ENCODE peak calls at places on chromosomes 13 and 19, in five cellular contexts. C is neural progenitor cell, N is SK-N-SH, L is GM23338, O is PC-3. A is an unnamed sample.

GRCh38 chr13:50592412-50593145 is 250.9 kb downstream of the DLEU7 start:
- DNase-seq in C (no peak), N (no peak), L (no peak), O (peak), A (no peak)

GRCh38 chr13:100245099-100245498 is 156.2 kb downstream of the PCCA start:
- DNase-seq in C (no peak), N (no peak), L (no peak), O (no peak), A (no peak)

GRCh38 chr19:42440357-42441046 is 2.2 kb downstream of the CXCL17 start:
- DNase-seq in C (peak), N (peak), L (peak), O (peak), A (peak)

GRCh38 chr13:82654851-82655517 is 1227.3 kb downstream of the SLITRK1 start:
- DNase-seq in C (no peak), N (no peak), L (no peak), O (no peak), A (no peak)

GRCh38 chr13:55432814-55433213 is 1707.9 kb upstream of the PRR20A start:
- DNase-seq in C (no peak), N (no peak), L (no peak), O (peak), A (no peak)

GRCh38 chr13:76350399-76350798 is 535.8 kb downstream of the KCTD12 start:
- DNase-seq in C (no peak), N (no peak), L (no peak), O (no peak), A (no peak)

GRCh38 chr13:100214886-100215285 is 126.0 kb downstream of the PCCA start:
- DNase-seq in C (no peak), N (no peak), L (no peak), O (peak), A (no peak)

GRCh38 chr19:18287836-18288772 is 6.7 kb upstream of the JUND start:
- DNase-seq in C (peak), N (no peak), L (peak), O (no peak), A (no peak)

GRCh38 chr13:109156181-109156935 is 526.9 kb downstream of the MYO16 start:
- DNase-seq in C (no peak), N (no peak), L (no peak), O (peak), A (no peak)

GRCh38 chr19:40908981-40909380 is 26.9 kb upstream of the CYP2A7 start:
- DNase-seq in C (no peak), N (no peak), L (peak), O (peak), A (no peak)

GRCh38 chr13:39565036-39565949 is 37.7 kb downstream of the LHFPL6 start:
- DNase-seq in C (peak), N (no peak), L (peak), O (peak), A (no peak)

GRCh38 chr13:39765801-39766463 is 110.5 kb downstream of the COG6 start:
- DNase-seq in C (peak), N (peak), L (peak), O (peak), A (no peak)

GRCh38 chr13:25709088-25709487 is 337.3 kb downstream of the ATP8A2 start:
- DNase-seq in C (no peak), N (no peak), L (no peak), O (peak), A (no peak)

GRCh38 chr19:20051841-20052768 is 12.8 kb upstream of the ZNF682 start:
- DNase-seq in C (peak), N (peak), L (peak), O (peak), A (peak)

GRCh38 chr13:45402641-45403040 is 15.5 kb downstream of the SLC25A30 start:
- DNase-seq in C (no peak), N (no peak), L (no peak), O (no peak), A (no peak)

GRCh38 chr13:73718248-73718647 is 416.0 kb downstream of the KLF12 start:
- DNase-seq in C (no peak), N (no peak), L (no peak), O (no peak), A (no peak)

GRCh38 chr19:29811125-29812079 is at the start of gene CCNE1:
- DNase-seq in C (peak), N (peak), L (peak), O (peak), A (peak)

GRCh38 chr19:33524024-33524664 is 2.6 kb upstream of the PEPD start:
- DNase-seq in C (no peak), N (no peak), L (no peak), O (no peak), A (peak)

GRCh38 chr19:58361900-58362271 is 665 bp downstream of the ZNF497 start:
- DNase-seq in C (no peak), N (peak), L (peak), O (peak), A (no peak)

GRCh38 chr13:113763254-113763653 is 4.2 kb downstream of the TMEM255B start:
- DNase-seq in C (no peak), N (no peak), L (no peak), O (no peak), A (no peak)

GRCh38 chr19:46785054-46785979 is 3.1 kb downstream of the SLC1A5 start:
- DNase-seq in C (no peak), N (no peak), L (no peak), O (no peak), A (no peak)

GRCh38 chr19:6693056-6693471 is 23.1 kb upstream of the TNFSF14 start:
- DNase-seq in C (no peak), N (no peak), L (peak), O (no peak), A (no peak)

GRCh38 chr13:45542391-45542790 is 73.1 kb downstream of the ERICH6B start:
- DNase-seq in C (no peak), N (no peak), L (no peak), O (no peak), A (no peak)

DNA sequence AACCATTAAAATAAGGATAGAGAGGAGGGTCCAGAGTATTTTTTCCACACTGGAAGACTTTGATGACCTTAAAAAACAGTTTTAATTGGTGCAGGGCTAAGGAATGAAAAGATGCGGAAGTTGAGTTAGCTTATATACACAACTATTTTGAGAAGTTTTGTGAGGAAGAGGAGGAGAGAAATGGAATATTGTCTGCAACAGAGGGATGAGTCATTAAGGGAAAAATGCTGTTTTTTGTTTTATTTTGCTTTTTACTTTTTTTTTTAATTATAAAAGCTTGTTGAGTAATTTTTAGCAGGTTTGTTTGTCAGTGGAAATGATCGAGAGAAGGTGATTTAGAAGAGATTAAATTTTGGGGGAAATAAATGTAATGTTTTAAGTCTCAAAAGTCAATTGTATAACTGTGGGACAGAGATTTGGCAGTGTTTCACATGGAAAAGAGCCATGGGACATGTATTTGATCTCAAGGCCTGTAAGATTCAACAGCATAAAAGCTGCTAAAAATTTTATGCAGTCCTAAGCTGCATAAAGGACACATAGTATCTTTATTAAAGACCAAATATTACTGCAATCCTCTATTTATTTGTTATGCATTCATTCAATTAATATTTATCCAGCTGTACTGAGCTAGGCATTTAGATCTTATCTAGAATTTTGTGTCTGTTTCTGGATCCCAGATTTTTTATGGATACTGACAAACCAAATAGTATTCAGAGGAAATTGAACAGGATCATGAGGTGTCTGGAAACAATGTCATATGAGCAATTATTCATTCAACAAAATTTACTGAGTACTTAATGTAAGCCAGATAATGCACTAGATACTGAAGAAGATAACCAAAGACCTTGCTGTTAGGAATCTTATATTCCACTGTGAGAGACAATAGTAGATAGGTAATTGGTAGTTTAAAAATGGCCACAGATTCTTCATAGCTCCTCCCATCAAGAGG is 72.7 kb downstream of the DNAJC15 start:
- DNase-seq in C (no peak), N (no peak), L (no peak), O (no peak), A (no peak)
- TF ChIP-seq EZH2phosphoT487 in C (no peak), N (no peak), L (no peak), O (no peak), A (no peak)

DNA sequence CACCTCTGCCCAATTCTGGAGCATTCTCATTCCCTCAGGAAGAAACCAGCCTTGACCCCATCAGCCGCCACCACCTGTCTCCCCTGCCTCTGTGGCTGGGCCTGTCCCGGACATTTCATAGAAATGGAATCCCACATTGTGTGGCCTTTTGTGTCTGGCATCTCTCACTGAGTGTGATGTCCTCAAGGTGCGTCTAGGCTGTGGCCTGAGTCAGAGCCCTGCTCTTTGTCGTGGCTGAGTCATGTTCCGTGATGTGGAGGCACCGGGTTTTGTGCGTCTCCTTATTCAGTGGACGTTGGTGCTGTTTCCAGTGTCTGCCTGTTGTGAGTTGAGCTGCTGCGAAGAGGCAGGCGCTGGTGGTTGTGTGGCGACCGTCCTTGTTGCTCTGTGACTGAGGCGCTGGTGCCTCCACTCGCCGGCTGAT is 3.5 kb downstream of the FZR1 start:
- DNase-seq in C (no peak), N (no peak), L (no peak), O (peak), A (no peak)
- H3K4me2 ChIP-seq in C (no peak), N (peak), L (no peak), O (peak), A (no peak)

GRCh38 chr19:1383311-1384084 is at the start of gene NDUFS7:
- DNase-seq in C (peak), N (peak), L (peak), O (peak), A (peak)
- TF ChIP-seq CTCF in C (peak), N (peak), L (peak), O (no peak), A (peak)

GRCh38 chr13:49082653-49083536 is 107.2 kb downstream of the FNDC3A start:
- DNase-seq in C (no peak), N (no peak), L (no peak), O (no peak), A (no peak)
- TF ChIP-seq EZH2phosphoT487 in C (no peak), N (no peak), L (no peak), O (no peak), A (no peak)

GRCh38 chr19:10428996-10429381 is 8.7 kb downstream of the PDE4A start:
- DNase-seq in C (no peak), N (no peak), L (no peak), O (no peak), A (no peak)
- H3K4me2 ChIP-seq in C (no peak), N (no peak), L (no peak), O (no peak), A (no peak)

GRCh38 chr19:48815870-48816501 is 5.2 kb upstream of the BCAT2 start:
- DNase-seq in C (no peak), N (peak), L (peak), O (no peak), A (peak)
- TF ChIP-seq CTCF in C (no peak), N (no peak), L (no peak), O (no peak), A (peak)

GRCh38 chr13:98403076-98403475 is 173.8 kb downstream of the STK24 start:
- DNase-seq in C (no peak), N (no peak), L (no peak), O (no peak), A (no peak)

GRCh38 chr13:98406971-98407370 is 169.9 kb downstream of the STK24 start:
- DNase-seq in C (no peak), N (no peak), L (no peak), O (no peak), A (no peak)

GRCh38 chr13:98406475-98406874 is 170.4 kb downstream of the STK24 start:
- DNase-seq in C (no peak), N (no peak), L (no peak), O (no peak), A (no peak)

GRCh38 chr13:98405690-98406344 is 171.1 kb downstream of the STK24 start:
- DNase-seq in C (no peak), N (no peak), L (no peak), O (no peak), A (no peak)

DNA sequence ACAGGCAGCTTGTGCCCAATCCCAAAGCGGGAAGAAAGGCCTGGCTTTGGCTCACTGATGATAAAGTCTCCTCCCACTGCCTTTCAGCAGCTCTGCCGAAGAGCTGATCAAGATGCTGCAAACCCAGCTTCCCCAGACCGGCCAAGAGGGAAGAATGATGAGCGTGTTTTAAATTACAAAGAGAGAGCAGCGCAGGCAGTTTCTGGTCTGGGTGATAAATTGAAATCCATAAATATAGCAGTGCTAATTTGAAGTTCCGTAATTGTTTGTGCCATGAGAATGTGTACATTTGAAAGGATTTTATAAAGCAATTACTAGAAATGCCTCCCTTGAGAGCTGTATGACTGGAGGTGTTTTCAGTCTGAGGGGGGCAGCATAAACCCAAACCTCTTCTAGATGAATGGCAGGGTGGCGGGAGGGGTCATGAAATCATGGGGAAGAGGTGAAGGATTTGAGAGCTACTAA is 171.8 kb downstream of the STK24 start:
- DNase-seq in C (peak), N (peak), L (peak), O (no peak), A (no peak)
- TF ChIP-seq EZH2phosphoT487 in C (no peak), N (no peak), L (no peak), O (no peak), A (no peak)

GRCh38 chr19:49874503-49875157 is 2.5 kb downstream of the AKT1S1 start:
- DNase-seq in C (no peak), N (no peak), L (no peak), O (peak), A (no peak)
- H3K4me2 ChIP-seq in C (peak), N (peak), L (peak), O (peak), A (peak)

GRCh38 chr13:23509781-23510543 is 60.2 kb upstream of the TNFRSF19 start:
- DNase-seq in C (no peak), N (no peak), L (no peak), O (peak), A (no peak)
- TF ChIP-seq CTCF in C (no peak), N (no peak), L (no peak), O (no peak), A (no peak)